ENCODE peak calls at places on chromosomes 11 and 22, in eight cellular contexts. C, S, W, L, D, E, T and I are unnamed samples.

GRCh38 chr11:16632295-16633200 is 105.9 kb upstream of the C11orf58 start:
- DNase-seq in C (no peak), E (peak), W (no peak), D (no peak), T (no peak), L (peak), S (peak), I (no peak)

GRCh38 chr11:67099841-67100324 is 19.2 kb upstream of the KDM2A start:
- DNase-seq in D (no peak), T (no peak), C (no peak), L (peak), E (no peak), W (no peak), S (no peak), I (no peak)

GRCh38 chr22:23065069-23065451 is 5.3 kb upstream of the GNAZ start:
- DNase-seq in D (no peak), C (no peak), T (no peak), S (no peak), W (no peak), E (no peak), L (no peak), I (no peak)

GRCh38 chr11:133902506-133902905 is 54.3 kb downstream of the IGSF9B start:
- DNase-seq in D (no peak), T (no peak), W (no peak), S (no peak), C (no peak), E (no peak), L (no peak), I (no peak)

GRCh38 chr11:35035894-35036408 is 103.0 kb upstream of the CD44 start:
- DNase-seq in L (peak), E (peak), C (peak), T (no peak), W (no peak), D (no peak), S (no peak), I (no peak)

GRCh38 chr11:69744435-69744834 is 30.7 kb downstream of the FGF4 start:
- DNase-seq in C (peak), L (no peak), E (peak), W (no peak), S (no peak), D (no peak), T (no peak), I (no peak)

GRCh38 chr11:108915666-108916065 is 250.8 kb downstream of the DDX10 start:
- DNase-seq in C (no peak), E (no peak), W (no peak), L (no peak), T (no peak), D (no peak), S (no peak), I (no peak)

GRCh38 chr11:29312817-29313216 is 704.0 kb downstream of the KCNA4 start:
- DNase-seq in E (no peak), C (no peak), D (no peak), L (no peak), S (no peak), T (no peak), W (no peak), I (no peak)

GRCh38 chr11:2787816-2788750 is 88.3 kb upstream of the KCNQ1OT1 start:
- DNase-seq in S (peak), L (no peak), T (no peak), C (no peak), E (no peak), D (no peak), W (no peak), I (peak)

GRCh38 chr11:83087035-83087434 is 15.3 kb upstream of the RAB30 start:
- DNase-seq in C (no peak), S (no peak), L (no peak), T (no peak), E (no peak), W (no peak), D (peak), I (no peak)

GRCh38 chr11:67281552-67282150 is 7.5 kb upstream of the ANKRD13D start:
- DNase-seq in S (no peak), T (no peak), L (no peak), W (no peak), E (no peak), C (no peak), D (no peak), I (no peak)

GRCh38 chr11:111135101-111135500 is 110.4 kb upstream of the POU2AF2 start:
- DNase-seq in W (no peak), E (no peak), C (no peak), L (no peak), T (no peak), D (no peak), S (no peak), I (no peak)

GRCh38 chr22:19579880-19580279 is 55.7 kb upstream of the CLDN5 start:
- DNase-seq in S (no peak), W (no peak), T (no peak), C (no peak), D (no peak), E (no peak), L (peak), I (no peak)

GRCh38 chr11:2800655-2801531 is 84.7 kb downstream of the CDKN1C start:
- DNase-seq in W (no peak), L (no peak), C (no peak), E (no peak), S (no peak), D (no peak), T (no peak), I (peak)

GRCh38 chr22:20117656-20118571 is 888 bp upstream of the TRMT2A start:
- DNase-seq in T (peak), C (no peak), S (peak), L (peak), E (no peak), W (no peak), D (no peak), I (no peak)

GRCh38 chr11:122642971-122643370 is 12.6 kb upstream of the UBASH3B start:
- DNase-seq in D (no peak), S (no peak), L (no peak), W (no peak), E (no peak), T (no peak), C (no peak), I (no peak)

GRCh38 chr11:69339916-69340565 is 46.1 kb downstream of the MYEOV start:
- DNase-seq in S (no peak), L (no peak), C (no peak), D (no peak), E (no peak), W (no peak), T (no peak), I (peak)

GRCh38 chr11:127390465-127390864 is 389.9 kb upstream of the KIRREL3 start:
- DNase-seq in T (no peak), S (no peak), D (no peak), E (no peak), L (no peak), W (no peak), C (no peak), I (no peak)

GRCh38 chr11:116580828-116581227 is 192.0 kb downstream of the BUD13 start:
- DNase-seq in D (no peak), E (no peak), L (no peak), W (no peak), T (no peak), C (no peak), S (peak), I (no peak)

GRCh38 chr22:32281092-32281491 is 25.9 kb upstream of the SLC5A4 start:
- DNase-seq in T (no peak), C (no peak), L (no peak), D (no peak), W (peak), S (no peak), E (no peak), I (no peak)

GRCh38 chr22:32644252-32645100 is 157.0 kb upstream of the TIMP3 start:
- DNase-seq in W (no peak), D (no peak), S (no peak), T (no peak), L (peak), E (no peak), C (no peak), I (no peak)

GRCh38 chr11:942853-943252 is 17.2 kb downstream of the AP2A2 start:
- DNase-seq in W (peak), S (no peak), L (no peak), E (no peak), T (no peak), D (no peak), C (no peak), I (no peak)

GRCh38 chr22:20247010-20247505 is 21.1 kb downstream of the RTN4R start:
- DNase-seq in D (no peak), C (no peak), W (no peak), L (peak), S (peak), T (no peak), E (no peak), I (no peak)

GRCh38 chr11:2205214-2205770 is 33.7 kb upstream of the TH start:
- DNase-seq in D (no peak), L (no peak), T (no peak), W (no peak), S (no peak), E (no peak), C (no peak), I (peak)